ENCODE peak calls at places on chromosomes 2 and 18, in six cellular contexts. G is endothelial cell, E is dorsolateral prefrontal cortex, X is thyroid gland, M is fibroblast of lung, Z is hepatocyte. C is an unnamed sample.

GRCh38 chr2:42959148-42959992 is 167.0 kb upstream of the HAAO start:
- DNase-seq in Z (no peak), M (peak), E (no peak), G (no peak), X (peak), C (no peak)

GRCh38 chr2:13002536-13002935 is 285.8 kb downstream of the TRIB2 start:
- DNase-seq in Z (no peak), M (peak), X (no peak), G (no peak), E (no peak), C (no peak)

GRCh38 chr2:127929449-127929848 is 43.7 kb upstream of the AMMECR1L start:
- DNase-seq in X (no peak), Z (no peak), E (no peak), M (no peak), G (no peak), C (no peak)

GRCh38 chr2:136136921-136137320 is 19.0 kb upstream of the CXCR4 start:
- DNase-seq in M (no peak), Z (no peak), G (no peak), X (no peak), E (no peak), C (no peak)

GRCh38 chr2:106759962-106760361 is 126.0 kb downstream of the ST6GAL2 start:
- DNase-seq in M (no peak), G (no peak), Z (no peak), E (no peak), X (no peak), C (no peak)

GRCh38 chr2:20427931-20428526 is 18.8 kb upstream of the RHOB start:
- DNase-seq in Z (no peak), X (peak), M (no peak), E (no peak), G (no peak), C (no peak)

GRCh38 chr2:50512397-50512796 is 519.5 kb downstream of the NRXN1 start:
- DNase-seq in Z (no peak), E (no peak), G (no peak), M (no peak), X (no peak), C (no peak)

GRCh38 chr2:79627237-79627636 is 114.4 kb downstream of the CTNNA2 start:
- DNase-seq in G (no peak), M (no peak), Z (no peak), E (no peak), X (no peak), C (no peak)

GRCh38 chr18:13513015-13513414 is 213.3 kb downstream of the FAM210A start:
- DNase-seq in X (no peak), E (no peak), Z (no peak), G (no peak), M (peak), C (peak)

GRCh38 chr18:63162271-63163014 is 157.1 kb downstream of the BCL2 start:
- DNase-seq in Z (no peak), E (no peak), X (no peak), G (no peak), M (peak), C (peak)

GRCh38 chr2:20682166-20682565 is 15.2 kb downstream of the GDF7 start:
- DNase-seq in X (no peak), E (no peak), G (peak), Z (no peak), M (no peak), C (no peak)

GRCh38 chr2:26904839-26905238 is 56.9 kb downstream of the DPYSL5 start:
- DNase-seq in M (no peak), E (no peak), Z (no peak), X (no peak), G (no peak), C (no peak)

GRCh38 chr18:73924836-73925235 is 222.8 kb downstream of the FBXO15 start:
- DNase-seq in X (no peak), E (no peak), G (no peak), M (peak), Z (no peak), C (no peak)

GRCh38 chr2:142504754-142505153 is 372.7 kb upstream of the KYNU start:
- DNase-seq in Z (no peak), G (no peak), X (no peak), E (no peak), M (no peak), C (no peak)

GRCh38 chr2:28729698-28730097 is 21.9 kb upstream of the PPP1CB start:
- DNase-seq in G (no peak), Z (no peak), X (no peak), E (no peak), M (no peak), C (no peak)

GRCh38 chr18:59267511-59268126 is 5.6 kb downstream of the RAX start:
- DNase-seq in Z (no peak), E (no peak), M (no peak), X (peak), G (no peak), C (peak)

GRCh38 chr2:153476491-153477095 is 2.0 kb downstream of the RPRM start:
- DNase-seq in G (no peak), Z (peak), E (no peak), M (no peak), X (no peak), C (no peak)

GRCh38 chr18:57220485-57220884 is 73.6 kb downstream of the BOD1L2 start:
- DNase-seq in M (no peak), E (no peak), X (no peak), G (no peak), Z (no peak), C (no peak)

GRCh38 chr2:230785346-230785745 is 72.7 kb downstream of the CAB39 start:
- DNase-seq in X (no peak), G (no peak), E (no peak), M (no peak), Z (no peak), C (no peak)

GRCh38 chr18:78650926-78651325 is 328.7 kb upstream of the SALL3 start:
- DNase-seq in E (no peak), X (no peak), G (no peak), M (no peak), Z (no peak), C (no peak)

GRCh38 chr18:5073026-5073944 is 123.8 kb downstream of the AKAIN1 start:
- DNase-seq in Z (peak), X (no peak), G (peak), E (no peak), M (peak), C (peak)

GRCh38 chr2:230843130-230843529 is 21.6 kb upstream of the ITM2C start:
- DNase-seq in M (no peak), Z (no peak), G (no peak), X (no peak), E (no peak), C (no peak)

GRCh38 chr2:47039913-47040562 is 115.1 kb downstream of the STPG4 start:
- DNase-seq in G (no peak), Z (no peak), X (no peak), M (no peak), E (no peak), C (no peak)

GRCh38 chr2:136327162-136327852 is 209.4 kb upstream of the CXCR4 start:
- DNase-seq in X (no peak), G (no peak), M (peak), Z (peak), E (no peak), C (peak)

GRCh38 chr2:198134287-198134955 is 330.0 kb downstream of the PLCL1 start:
- DNase-seq in E (no peak), G (no peak), X (no peak), Z (no peak), M (peak), C (no peak)

GRCh38 chr2:8541223-8541622 is 140.6 kb upstream of the ID2 start:
- DNase-seq in M (no peak), Z (no peak), X (no peak), G (no peak), E (no peak), C (peak)

GRCh38 chr2:214035091-214035852 is 375.6 kb upstream of the VWC2L start:
- DNase-seq in G (no peak), X (no peak), Z (no peak), M (no peak), E (no peak), C (no peak)

GRCh38 chr2:45941758-45942738 is 290.6 kb downstream of the PRKCE start:
- DNase-seq in G (no peak), Z (no peak), M (peak), E (no peak), X (no peak), C (no peak)

GRCh38 chr18:13726972-13727331 is 479 bp downstream of the RNMT start:
- DNase-seq in X (no peak), G (peak), Z (peak), M (peak), E (peak), C (peak)

GRCh38 chr2:83368916-83369315 is 1090.2 kb downstream of the SUCLG1 start:
- DNase-seq in X (no peak), E (no peak), M (peak), Z (no peak), G (no peak), C (no peak)

GRCh38 chr2:217166241-217166640 is 306.4 kb upstream of the TNP1 start:
- DNase-seq in X (no peak), E (no peak), Z (peak), M (peak), G (peak), C (no peak)

GRCh38 chr2:237693281-237694039 is 66.1 kb downstream of the LRRFIP1 start:
- DNase-seq in G (no peak), M (peak), Z (peak), X (no peak), E (no peak), C (peak)

GRCh38 chr2:237689569-237690131 is 62.3 kb downstream of the LRRFIP1 start:
- DNase-seq in G (no peak), E (no peak), Z (no peak), M (no peak), X (peak), C (no peak)

GRCh38 chr2:237691200-237691907 is 64.0 kb downstream of the LRRFIP1 start:
- DNase-seq in G (no peak), M (no peak), E (no peak), Z (peak), X (no peak), C (peak)

GRCh38 chr2:237692601-237693079 is 65.3 kb downstream of the LRRFIP1 start:
- DNase-seq in Z (peak), E (no peak), M (peak), X (peak), G (no peak), C (no peak)

DNA sequence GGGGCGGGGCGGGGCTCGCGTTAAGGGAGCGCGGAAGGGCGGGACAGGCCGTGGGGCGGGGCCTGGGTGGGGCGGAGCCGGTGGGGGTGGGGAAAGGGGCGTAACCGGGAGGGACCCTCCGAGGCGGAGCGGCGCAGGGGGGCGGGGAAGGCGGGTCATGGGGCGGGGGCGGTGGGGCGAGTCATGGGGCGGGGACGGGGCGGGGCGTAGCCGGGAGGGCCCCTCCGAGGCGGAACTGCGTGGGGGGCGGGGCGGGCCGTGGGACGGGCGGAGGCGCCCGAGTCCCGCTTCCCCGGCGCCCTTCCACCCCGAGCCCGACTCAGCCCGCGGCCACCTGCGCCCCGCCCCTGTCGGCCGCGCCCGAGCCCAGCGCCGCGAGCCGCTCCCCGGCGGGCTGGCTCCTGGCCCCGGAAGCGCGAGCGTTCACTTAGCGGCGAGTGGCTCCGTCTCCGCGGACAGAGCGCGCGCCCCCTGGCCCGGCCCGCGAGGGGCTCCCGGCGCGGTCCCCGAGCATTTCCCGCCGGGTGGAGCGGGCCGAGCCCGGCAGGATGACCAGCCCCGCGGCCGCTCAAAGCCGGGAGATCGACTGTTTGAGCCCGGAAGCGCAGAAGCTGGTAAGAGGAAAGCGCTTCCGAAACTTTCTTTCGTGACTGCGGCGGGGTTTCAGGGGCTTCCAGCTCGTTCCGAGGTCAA is 64.7 kb downstream of the LRRFIP1 start:
- DNase-seq in X (peak), M (peak), G (peak), E (peak), Z (peak), C (peak)
- TF ChIP-seq CTCF in X (no peak), M (no peak), G (no peak), E (no peak), Z (no peak), C (no peak)

GRCh38 chr2:170396799-170397459 is 219.0 kb downstream of the MYO3B start:
- DNase-seq in E (no peak), G (no peak), X (no peak), M (no peak), Z (peak), C (no peak)

GRCh38 chr2:170391018-170391417 is 213.1 kb downstream of the MYO3B start:
- DNase-seq in G (no peak), Z (no peak), M (no peak), X (no peak), E (no peak), C (no peak)

GRCh38 chr2:170393861-170394498 is 216.0 kb downstream of the MYO3B start:
- DNase-seq in M (no peak), G (no peak), Z (no peak), X (no peak), E (no peak), C (no peak)

DNA sequence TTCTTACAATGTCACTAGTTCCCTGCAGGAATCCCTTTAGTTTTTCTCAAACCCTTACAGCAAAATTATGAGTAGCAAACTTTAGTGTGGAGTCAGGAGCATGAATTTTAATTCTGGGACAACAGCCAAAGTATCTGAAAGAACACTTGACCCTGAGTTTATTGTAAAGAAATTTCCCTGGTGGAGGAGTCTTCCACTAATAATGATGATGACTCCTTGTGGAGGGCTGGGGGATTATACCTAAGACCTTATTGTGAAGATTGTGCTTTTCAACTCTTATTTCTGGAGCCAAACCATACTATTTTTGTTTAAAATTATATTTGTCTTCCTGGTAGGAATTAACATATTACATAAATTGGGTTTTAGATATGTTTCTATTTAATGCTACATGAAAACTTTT is 217.0 kb downstream of the MYO3B start:
- DNase-seq in G (no peak), M (no peak), E (no peak), Z (no peak), X (no peak), C (no peak)
- TF ChIP-seq CTCF in G (no peak), M (no peak), E (no peak), Z (no peak), X (no peak), C (peak)

DNA sequence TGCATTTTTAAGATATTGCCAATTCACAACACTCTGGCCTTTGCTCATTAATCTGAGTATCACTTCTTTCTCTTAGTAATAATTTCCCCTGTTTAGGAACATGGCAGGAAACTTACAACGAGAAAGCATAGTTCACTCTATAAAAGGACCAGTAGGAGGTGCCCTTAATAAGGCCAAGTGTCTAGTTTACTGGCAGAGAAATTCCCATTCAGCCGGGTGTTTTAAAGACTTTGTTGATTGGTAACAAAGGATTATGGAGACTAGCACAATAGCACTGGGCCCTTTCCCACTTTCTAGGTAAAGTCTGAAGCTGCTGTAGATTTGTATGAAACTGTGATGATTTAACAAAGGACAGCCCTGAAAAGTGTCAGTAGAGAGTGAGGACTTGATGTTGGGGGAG is 3.1 kb downstream of the DCC start:
- DNase-seq in M (peak), X (no peak), G (no peak), Z (peak), E (no peak), C (no peak)
- TF ChIP-seq CTCF in M (peak), X (no peak), G (no peak), Z (peak), E (peak), C (no peak)

DNA sequence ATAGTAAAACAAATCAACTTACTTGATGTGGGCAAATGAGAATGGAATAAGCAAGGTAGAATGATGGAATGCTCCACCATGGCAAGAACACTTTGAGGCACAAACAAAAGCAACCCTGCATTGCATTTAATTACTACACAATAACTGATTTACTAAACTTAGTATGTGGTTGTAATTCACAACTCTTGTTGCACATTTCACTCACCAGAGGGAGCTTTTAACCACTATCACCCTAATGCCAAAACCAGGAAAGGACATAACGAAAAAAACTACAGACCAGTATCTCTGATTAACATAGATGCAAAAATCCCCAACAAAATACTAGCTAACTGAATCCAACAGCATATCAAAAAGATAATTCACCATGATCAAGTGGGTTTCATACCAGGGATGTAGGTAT is 659.8 kb downstream of the CPS1 start:
- DNase-seq in Z (no peak), G (no peak), M (no peak), E (no peak), X (no peak), C (no peak)
- TF ChIP-seq CTCF in Z (peak), G (no peak), M (no peak), E (no peak), X (peak), C (no peak)